ENCODE peak calls at places on chromosomes 13 and 19, in seven cellular contexts. H is endothelial cell; I is GM12891; C is activated naive CD4-positive, alpha-beta T cell treated with anti-CD3 and anti-CD28 coated beads for 36 hours; R is stimulated activated CD8-positive, alpha-beta memory T cell treated with anti-CD3 and anti-CD28 coated beads, Interleukin-12 subunit alpha, Interleukin-12 subunit beta, amount 100 ng/mL, for 4 hours; E is T-helper 17 cell; U is suprapubic skin. X is an unnamed sample.

GRCh38 chr19:17002455-17002854 is 24.2 kb downstream of the CPAMD8 start:
- DNase-seq in H (no peak), I (no peak), C (peak; percentile 22), R (no peak), E (no peak), U (no peak), X (no peak)

GRCh38 chr19:6983448-6983847 is 37.8 kb downstream of the MBD3L2B start:
- DNase-seq in H (no peak), I (no peak), C (no peak), R (no peak), E (no peak), U (no peak), X (no peak)

GRCh38 chr13:95226476-95226875 is 74.8 kb downstream of the ABCC4 start:
- DNase-seq in H (no peak), I (no peak), C (no peak), R (no peak), E (no peak), U (no peak), X (no peak)

GRCh38 chr13:42777476-42777875 is 3.9 kb upstream of the FAM216B start:
- DNase-seq in H (no peak), I (no peak), C (no peak), R (no peak), E (no peak), U (no peak), X (no peak)

GRCh38 chr13:44293908-44294735 is 79.5 kb upstream of the SERP2 start:
- DNase-seq in H (no peak), I (no peak), C (peak; percentile 27), R (no peak), E (no peak), U (no peak), X (no peak)

GRCh38 chr13:40485611-40486517 is 180.6 kb downstream of the FOXO1 start:
- DNase-seq in H (no peak), I (peak; percentile 28), C (peak; percentile 86), R (peak; percentile 34), E (peak; percentile 52), U (no peak), X (peak; percentile 93)

GRCh38 chr13:31249140-31249539 is 49.4 kb downstream of the B3GLCT start:
- DNase-seq in H (no peak), I (no peak), C (no peak), R (no peak), E (no peak), U (no peak), X (no peak)

GRCh38 chr13:48600374-48601364 is 53.1 kb upstream of the CYSLTR2 start:
- DNase-seq in H (no peak), I (no peak), C (no peak), R (no peak), E (no peak), U (no peak), X (no peak)

GRCh38 chr13:102729560-102730275 is 34.9 kb upstream of the METTL21C start:
- DNase-seq in H (no peak), I (no peak), C (no peak), R (no peak), E (no peak), U (no peak), X (no peak)

GRCh38 chr19:3096267-3096901 is 2.2 kb downstream of the GNA11 start:
- DNase-seq in H (no peak), I (no peak), C (no peak), R (no peak), E (no peak), U (peak; percentile 78), X (no peak)

GRCh38 chr13:113209880-113210421 is 538 bp downstream of the CUL4A start:
- DNase-seq in H (peak; percentile 47), I (peak; percentile 37), C (peak; percentile 68), R (peak; percentile 57), E (peak; percentile 68), U (peak; percentile 88), X (peak; percentile 84)

GRCh38 chr13:38607136-38607535 is 79.7 kb upstream of the FREM2 start:
- DNase-seq in H (no peak), I (no peak), C (no peak), R (no peak), E (no peak), U (no peak), X (no peak)

GRCh38 chr13:113815151-113816058 is 48.5 kb downstream of the GAS6 start:
- DNase-seq in H (no peak), I (no peak), C (peak; percentile 73), R (no peak), E (no peak), U (no peak), X (peak; percentile 31)

GRCh38 chr19:15247107-15248014 is 15.1 kb upstream of the EPHX3 start:
- DNase-seq in H (no peak), I (no peak), C (no peak), R (no peak), E (no peak), U (no peak), X (no peak)

GRCh38 chr13:110559986-110560385 is 1.5 kb downstream of the RAB20 start:
- DNase-seq in H (no peak), I (no peak), C (no peak), R (no peak), E (no peak), U (no peak), X (no peak)

GRCh38 chr19:7899751-7900352 is 3.8 kb upstream of the MAP2K7 start:
- DNase-seq in H (no peak), I (no peak), C (no peak), R (no peak), E (no peak), U (no peak), X (no peak)

GRCh38 chr19:33124207-33125098 is 7.5 kb upstream of the WDR88 start:
- DNase-seq in H (no peak), I (no peak), C (no peak), R (no peak), E (no peak), U (no peak), X (no peak)

GRCh38 chr19:7294571-7295212 is 478 bp upstream of the INSR start:
- DNase-seq in H (peak; percentile 46), I (peak; percentile 53), C (peak; percentile 57), R (no peak), E (no peak), U (peak; percentile 82), X (peak; percentile 24)

X was measured in naive thymus-derived CD4-positive, alpha-beta T cell.